ENCODE peak calls at places on chromosome 22, in seven cellular contexts. X is T follicular helper cell; M is CD4-positive, CD25-positive, alpha-beta regulatory T cell; R is fibroblast of mammary gland; Q is stimulated activated CD8-positive, alpha-beta memory T cell treated with anti-CD3 and anti-CD28 coated beads, Interleukin-15, amount 100 ng/mL, for 4 hours; P is mammary epithelial cell; U is NCI-H1092. I is an unnamed sample.

GRCh38 chr22:21642584-21643448 is 714 bp downstream of the SDF2L1 start:
- DNase-seq in Q (peak), P (peak), U (peak), R (peak), X (no peak), M (peak), I (no peak)

GRCh38 chr22:28956506-28956905 is 73.1 kb downstream of the ZNRF3 start:
- DNase-seq in Q (no peak), P (no peak), U (no peak), X (no peak), R (no peak), M (no peak), I (no peak)

GRCh38 chr22:35638408-35638807 is 9.8 kb upstream of the APOL6 start:
- DNase-seq in U (no peak), X (no peak), Q (no peak), M (no peak), R (peak), P (no peak), I (no peak)

GRCh38 chr22:38716827-38717226 is 11.1 kb downstream of the GTPBP1 start:
- DNase-seq in X (no peak), R (no peak), Q (no peak), P (no peak), M (no peak), U (no peak), I (no peak)

GRCh38 chr22:37284807-37285355 is 2.6 kb downstream of the CYTH4 start:
- DNase-seq in Q (no peak), U (no peak), R (no peak), X (peak), M (peak), P (no peak), I (peak)

GRCh38 chr22:45029501-45029900 is 19.7 kb upstream of the PHF21B start:
- DNase-seq in X (no peak), U (no peak), M (no peak), Q (no peak), R (no peak), P (no peak), I (no peak)

GRCh38 chr22:46233231-46233630 is 16.9 kb downstream of the CDPF1 start:
- DNase-seq in M (no peak), R (peak), P (peak), X (no peak), U (no peak), Q (no peak), I (no peak)

GRCh38 chr22:28245579-28246224 is 326.6 kb upstream of the PITPNB start:
- DNase-seq in R (no peak), U (no peak), X (no peak), P (no peak), Q (no peak), M (no peak), I (no peak)

GRCh38 chr22:33576205-33576604 is 344.1 kb downstream of the LARGE1 start:
- DNase-seq in R (no peak), X (no peak), Q (no peak), U (no peak), P (no peak), M (no peak), I (no peak)

GRCh38 chr22:24107668-24108067 is 73.6 kb upstream of the SUSD2 start:
- DNase-seq in Q (no peak), X (no peak), U (no peak), R (peak), M (no peak), P (peak), I (no peak)

GRCh38 chr22:31933406-31933805 is 10.9 kb upstream of the YWHAH start:
- DNase-seq in P (no peak), M (no peak), R (no peak), U (no peak), Q (no peak), X (no peak), I (no peak)

I was measured in T-helper 22 cell.